ENCODE peak calls at places on chromosomes 7 and 10, in nine cellular contexts. W is NCI-H82; X is CD8-positive, alpha-beta T cell; I is KBM-7; O is SK-N-DZ; H is fibroblast of the conjunctiva; V is ACHN; K is GM12865; Y is kidney glomerular epithelial cell. C is an unnamed sample.

GRCh38 chr10:111429288-111430028 is 352.6 kb downstream of the ADRA2A start:
- DNase-seq in W (peak; percentile 88), K (no peak), Y (no peak), H (no peak), X (no peak), O (peak; percentile 50), I (no peak), V (no peak), C (no peak)

GRCh38 chr7:102991540-102992214 is 78.9 kb downstream of the LRRC17 start:
- DNase-seq in W (no peak), O (peak; percentile 21), V (peak; percentile 94), X (no peak), Y (peak; percentile 92), H (peak; percentile 88), I (peak; percentile 70), K (no peak), C (peak; percentile 33)

GRCh38 chr10:68735119-68735518 is 14.1 kb downstream of the CCAR1 start:
- DNase-seq in K (no peak), W (peak; percentile 27), H (no peak), Y (no peak), X (no peak), V (no peak), O (no peak), I (no peak), C (no peak)

GRCh38 chr7:41252551-41252950 is 450.3 kb downstream of the INHBA start:
- DNase-seq in Y (no peak), I (no peak), V (no peak), H (no peak), O (no peak), X (no peak), K (no peak), W (no peak), C (no peak)

GRCh38 chr7:77455334-77455733 is 39.2 kb upstream of the GSAP start:
- DNase-seq in H (peak; percentile 82), O (no peak), I (no peak), V (peak; percentile 22), X (no peak), K (no peak), W (no peak), Y (peak; percentile 32), C (no peak)

GRCh38 chr10:29646238-29646902 is 11.6 kb upstream of the SVIL start:
- DNase-seq in H (peak; percentile 96), O (peak; percentile 72), V (no peak), K (no peak), X (no peak), W (peak; percentile 96), Y (no peak), I (no peak), C (no peak)

GRCh38 chr7:41544241-41544640 is 158.6 kb downstream of the INHBA start:
- DNase-seq in W (no peak), X (no peak), H (no peak), O (no peak), V (no peak), K (no peak), Y (no peak), I (no peak), C (no peak)

GRCh38 chr7:18402488-18403183 is 92.9 kb upstream of the HDAC9 start:
- DNase-seq in W (no peak), H (peak; percentile 5), X (no peak), K (no peak), Y (no peak), I (no peak), O (no peak), V (no peak), C (no peak)

GRCh38 chr7:34060548-34060947 is 155.2 kb downstream of the BMPER start:
- DNase-seq in W (peak; percentile 83), O (no peak), H (peak; percentile 64), Y (peak; percentile 20), I (no peak), K (no peak), V (no peak), X (no peak), C (no peak)

GRCh38 chr10:93921338-93921737 is 27.6 kb downstream of the SLC35G1 start:
- DNase-seq in I (no peak), X (peak; percentile 20), V (peak; percentile 18), O (peak; percentile 18), H (no peak), Y (no peak), K (peak; percentile 27), W (peak; percentile 40), C (no peak)

GRCh38 chr7:1301812-1302310 is 69.2 kb downstream of the UNCX start:
- DNase-seq in I (no peak), O (no peak), W (no peak), K (no peak), H (no peak), Y (no peak), V (no peak), X (no peak), C (no peak)

GRCh38 chr10:42421812-42422211 is 216.6 kb downstream of the ZNF33B start:
- DNase-seq in O (no peak), H (no peak), V (no peak), K (no peak), X (no peak), W (no peak), I (no peak), Y (no peak), C (no peak)

GRCh38 chr10:132036887-132037675 is 28.7 kb upstream of the JAKMIP3 start:
- DNase-seq in K (no peak), V (no peak), W (no peak), H (no peak), Y (no peak), O (no peak), X (no peak), I (no peak), C (no peak)

GRCh38 chr7:103932389-103932788 is 57.1 kb downstream of the RELN start:
- DNase-seq in K (no peak), H (no peak), V (no peak), Y (no peak), W (peak; percentile 15), X (no peak), I (no peak), O (no peak), C (no peak)